ENCODE peak calls at places on chromosomes 12 and 14, in four cellular contexts. E is lower leg skin, N is left ventricle myocardium inferior, W is adrenal gland. S is an unnamed sample.

GRCh38 chr12:110782068-110782467 is 39.4 kb upstream of the PPP1CC start:
- DNase-seq in E (no peak), W (no peak), N (no peak), S (no peak)

GRCh38 chr14:23579739-23580138 is 1.1 kb upstream of the JPH4 start:
- DNase-seq in E (no peak), N (no peak), W (no peak), S (no peak)

GRCh38 chr14:67984274-67984673 is 164.7 kb downstream of the RAD51B start:
- DNase-seq in N (no peak), E (no peak), W (no peak), S (no peak)

GRCh38 chr12:31732926-31733548 is 4.2 kb upstream of the AMN1 start:
- DNase-seq in N (no peak), W (no peak), E (peak; percentile 49), S (no peak)

GRCh38 chr12:65269603-65270002 is 8.9 kb upstream of the MSRB3 start:
- DNase-seq in W (no peak), E (no peak), N (no peak), S (no peak)

GRCh38 chr12:69008510-69008909 is 75.5 kb upstream of the CPM start:
- DNase-seq in N (no peak), W (no peak), E (no peak), S (no peak)

GRCh38 chr12:63911336-63911735 is 66.8 kb downstream of the SRGAP1 start:
- DNase-seq in N (no peak), E (no peak), W (no peak), S (no peak)

GRCh38 chr12:95648990-95649791 is 97.9 kb upstream of the USP44 start:
- DNase-seq in N (no peak), E (no peak), W (no peak), S (no peak)

GRCh38 chr12:21980544-21980943 is 39.3 kb upstream of the ABCC9 start:
- DNase-seq in E (no peak), W (no peak), N (no peak), S (no peak)

DNA sequence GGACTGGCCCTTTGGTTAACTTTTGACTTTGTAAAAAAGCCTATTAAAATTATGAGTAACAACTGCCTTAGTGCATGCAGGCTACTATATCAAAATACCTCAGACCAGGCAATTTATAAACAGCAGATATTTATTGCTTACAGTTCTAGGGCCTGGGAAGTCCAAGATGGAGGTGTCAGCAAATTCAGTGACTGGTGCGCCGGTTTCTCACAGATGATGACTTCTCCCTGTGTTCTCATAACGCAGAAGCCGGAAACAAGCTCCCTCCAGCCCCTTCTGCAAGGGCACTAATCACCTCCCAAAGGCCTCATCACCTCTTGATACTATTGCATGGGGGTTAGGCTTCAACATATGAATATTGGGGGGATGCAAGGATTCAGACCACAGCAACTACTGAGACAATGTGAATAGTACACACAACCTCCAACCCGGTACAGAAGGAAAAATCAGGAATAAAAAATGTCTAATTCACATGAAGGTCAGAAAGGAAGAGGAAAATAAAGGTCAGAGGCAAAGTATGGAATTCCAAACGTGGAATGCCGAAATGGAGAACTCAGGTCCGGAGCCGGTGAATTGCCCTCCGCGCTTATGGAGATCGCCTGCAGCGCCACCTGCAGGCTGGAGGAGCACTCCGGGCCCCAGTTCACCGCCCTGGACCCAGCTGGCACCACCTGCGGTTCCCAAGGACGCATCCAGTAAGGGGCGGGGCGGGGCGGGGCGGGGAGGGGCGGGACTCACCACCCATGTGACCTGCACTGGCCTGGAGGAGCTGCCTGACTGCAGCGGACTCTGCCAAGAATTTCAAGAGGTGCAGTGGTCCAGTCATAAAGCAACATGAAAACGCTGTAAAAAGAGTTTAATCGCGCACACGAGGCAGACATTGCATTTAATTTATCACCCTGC is 203.4 kb downstream of the KIF26A start:
- DNase-seq in E (no peak), W (peak; percentile 85), N (no peak), S (peak; percentile 93)
- H3K4me3 ChIP-seq in E (no peak overlapping the region), W (no peak overlapping the region), N (no peak overlapping the region), S (peak overlapping the region; percentile 64)

GRCh38 chr12:49369723-49370145 is 2.5 kb downstream of the SPATS2 start:
- DNase-seq in W (peak; percentile 28), E (no peak), N (peak; percentile 25), S (peak; percentile 45)
- H3K4me3 ChIP-seq in W (peak overlapping the region; percentile 2), E (no peak overlapping the region), N (peak overlapping the region; percentile 10), S (no peak overlapping the region)

GRCh38 chr12:46660276-46660675 is 165.5 kb downstream of the SLC38A4 start:
- DNase-seq in W (no peak), E (no peak), N (no peak), S (no peak)

GRCh38 chr12:46660719-46661118 is 165.1 kb downstream of the SLC38A4 start:
- DNase-seq in E (no peak), N (no peak), W (no peak), S (no peak)

GRCh38 chr12:46659844-46660243 is 166.0 kb downstream of the SLC38A4 start:
- DNase-seq in E (no peak), N (no peak), W (no peak), S (no peak)

GRCh38 chr12:46657416-46658411 is 168.1 kb downstream of the SLC38A4 start:
- DNase-seq in W (no peak), E (no peak), N (no peak), S (no peak)

GRCh38 chr12:46659032-46659703 is 166.6 kb downstream of the SLC38A4 start:
- DNase-seq in E (no peak), N (no peak), W (no peak), S (no peak)
- H3K4me3 ChIP-seq in E (no peak overlapping the region), N (peak overlapping the region; percentile 44), W (no peak overlapping the region), S (no peak overlapping the region)

GRCh38 chr14:51627313-51627712 is 24.4 kb upstream of the FRMD6 start:
- DNase-seq in E (no peak), N (no peak), W (no peak), S (no peak)
- H3K4me3 ChIP-seq in E (no peak overlapping the region), N (no peak overlapping the region), W (no peak overlapping the region), S (no peak overlapping the region)

S was measured in BE2C.